ENCODE peak calls at places on chromosomes 2 and 18, in four cellular contexts. R is activated CD4-positive, alpha-beta T cell treated with anti-CD3 and anti-CD28 coated beads, Interleukin-2, amount 50 U/mL, for 24 hours; E is GM04504; L is prostate gland. A is an unnamed sample.

GRCh38 chr2:9110893-9111569 is 95.6 kb upstream of the ASAP2 start:
- DNase-seq in R (no peak), L (no peak), E (no peak), A (no peak)

GRCh38 chr2:192307530-192307929 is 112.8 kb upstream of the TMEFF2 start:
- DNase-seq in E (no peak), L (no peak), R (no peak), A (no peak)

GRCh38 chr2:121210691-121211090 is 74.3 kb downstream of the TFCP2L1 start:
- DNase-seq in E (no peak), L (no peak), R (no peak), A (no peak)

GRCh38 chr2:234377761-234378341 is 119.0 kb downstream of the ARL4C start:
- DNase-seq in R (no peak), L (no peak), E (peak; percentile 80), A (no peak)

GRCh38 chr18:42436366-42436765 is 481.3 kb downstream of the PIK3C3 start:
- DNase-seq in R (no peak), E (no peak), L (no peak), A (no peak)

GRCh38 chr2:230666885-230667712 is 45.5 kb upstream of the CAB39 start:
- DNase-seq in E (no peak), L (no peak), R (no peak), A (no peak)

GRCh38 chr2:211899871-211900482 is 638.6 kb downstream of the ERBB4 start:
- DNase-seq in E (no peak), L (no peak), R (no peak), A (no peak)

GRCh38 chr2:14197293-14197692 is 435.2 kb upstream of the LRATD1 start:
- DNase-seq in R (no peak), E (no peak), L (no peak), A (no peak)

GRCh38 chr2:203718087-203718486 is 11.6 kb downstream of the CD28 start:
- DNase-seq in R (no peak), E (no peak), L (no peak), A (no peak)

GRCh38 chr2:167292430-167293171 is 404.3 kb downstream of the XIRP2 start:
- DNase-seq in E (peak; percentile 69), L (peak; percentile 75), R (no peak), A (peak; percentile 89)